ENCODE peak calls at places on chromosome 4, in six cellular contexts. F is tibial nerve, H is A549, M is IMR-90, Z is ovary, K is suprapubic skin. N is an unnamed sample.

GRCh38 chr4:24529555-24529954 is 54.8 kb downstream of the DHX15 start:
- DNase-seq in K (no peak), Z (no peak), M (no peak), F (no peak), H (no peak), N (no peak)

GRCh38 chr4:163548481-163549243 is 54.2 kb downstream of the TMA16 start:
- DNase-seq in F (no peak), H (peak), K (no peak), Z (no peak), M (peak), N (no peak)

GRCh38 chr4:156941940-156942548 is 29.6 kb downstream of the PDGFC start:
- DNase-seq in Z (peak), M (peak), H (peak), F (no peak), K (no peak), N (peak)

GRCh38 chr4:73064536-73064935 is 5.0 kb downstream of the COX18 start:
- DNase-seq in F (no peak), K (no peak), H (no peak), M (no peak), Z (peak), N (no peak)

GRCh38 chr4:15469402-15470148 is at the start of gene CC2D2A:
- DNase-seq in Z (no peak), K (no peak), H (peak), F (no peak), M (peak), N (no peak)

GRCh38 chr4:88600129-88600849 is 8.0 kb downstream of the HERC3 start:
- DNase-seq in H (no peak), Z (no peak), M (peak), K (no peak), F (no peak), N (no peak)

GRCh38 chr4:27714073-27714472 is 853.4 kb downstream of the STIM2 start:
- DNase-seq in Z (no peak), F (no peak), H (no peak), K (no peak), M (peak), N (no peak)

GRCh38 chr4:166895771-166896170 is 338.5 kb downstream of the SPOCK3 start:
- DNase-seq in K (no peak), H (no peak), M (no peak), Z (no peak), F (no peak), N (no peak)

GRCh38 chr4:127055349-127055748 is 577.4 kb upstream of the INTU start:
- DNase-seq in Z (no peak), H (no peak), K (no peak), F (no peak), M (peak), N (no peak)

GRCh38 chr4:64967286-64967685 is 558.0 kb upstream of the TECRL start:
- DNase-seq in F (no peak), M (no peak), H (no peak), K (no peak), Z (no peak), N (no peak)

GRCh38 chr4:10093801-10094552 is 22.6 kb downstream of the WDR1 start:
- DNase-seq in H (no peak), F (no peak), K (no peak), Z (no peak), M (peak), N (no peak)

GRCh38 chr4:126856906-126857305 is 775.9 kb upstream of the INTU start:
- DNase-seq in M (no peak), F (no peak), K (no peak), Z (no peak), H (no peak), N (no peak)

GRCh38 chr4:122469457-122469856 is 12.9 kb upstream of the IL2 start:
- DNase-seq in M (no peak), H (no peak), F (no peak), Z (no peak), K (no peak), N (no peak)

GRCh38 chr4:19614171-19614570 is 637.5 kb upstream of the SLIT2 start:
- DNase-seq in H (no peak), K (no peak), M (no peak), Z (no peak), F (no peak), N (no peak)

GRCh38 chr4:7956306-7957112 is 16.8 kb upstream of the AFAP1 start:
- DNase-seq in K (no peak), M (peak), Z (no peak), H (no peak), F (peak), N (peak)

GRCh38 chr4:37890501-37891220 is at the start of gene TBC1D1:
- DNase-seq in F (no peak), K (peak), M (no peak), H (no peak), Z (peak), N (peak)

GRCh38 chr4:107034982-107035710 is 967 bp downstream of the DKK2 start:
- DNase-seq in Z (peak), M (peak), K (peak), H (no peak), F (peak), N (peak)

GRCh38 chr4:37568494-37568893 is 117.7 kb downstream of the RELL1 start:
- DNase-seq in H (no peak), M (no peak), K (no peak), F (no peak), Z (no peak), N (no peak)

GRCh38 chr4:15479913-15480185 is 10.2 kb downstream of the CC2D2A start:
- DNase-seq in M (peak), F (no peak), H (no peak), Z (no peak), K (no peak), N (no peak)

GRCh38 chr4:138911903-138912713 is 103.5 kb upstream of the NOCT start:
- DNase-seq in Z (no peak), H (peak), K (no peak), M (no peak), F (no peak), N (peak)

GRCh38 chr4:125693233-125693632 is 378.5 kb downstream of the FAT4 start:
- DNase-seq in F (no peak), Z (no peak), M (no peak), K (no peak), H (no peak), N (no peak)

GRCh38 chr4:175536852-175537453 is 275.1 kb downstream of the GPM6A start:
- DNase-seq in Z (no peak), M (peak), K (no peak), H (peak), F (no peak), N (no peak)

GRCh38 chr4:25088342-25088952 is 57.7 kb upstream of the LGI2 start:
- DNase-seq in M (peak), K (no peak), Z (no peak), F (no peak), H (no peak), N (no peak)

GRCh38 chr4:77877167-77877566 is 14.5 kb downstream of the MRPL1 start:
- DNase-seq in F (no peak), M (no peak), Z (no peak), K (no peak), H (no peak), N (no peak)

GRCh38 chr4:16750882-16751642 is 147.4 kb downstream of the LDB2 start:
- DNase-seq in F (no peak), K (no peak), H (no peak), M (no peak), Z (no peak), N (no peak)

GRCh38 chr4:48526403-48526802 is 36.4 kb downstream of the ZAR1 start:
- DNase-seq in M (no peak), Z (no peak), K (no peak), H (no peak), F (no peak), N (no peak)

GRCh38 chr4:21795091-21795490 is 153.5 kb downstream of the KCNIP4 start:
- DNase-seq in F (no peak), H (no peak), Z (no peak), M (peak), K (no peak), N (no peak)

DNA sequence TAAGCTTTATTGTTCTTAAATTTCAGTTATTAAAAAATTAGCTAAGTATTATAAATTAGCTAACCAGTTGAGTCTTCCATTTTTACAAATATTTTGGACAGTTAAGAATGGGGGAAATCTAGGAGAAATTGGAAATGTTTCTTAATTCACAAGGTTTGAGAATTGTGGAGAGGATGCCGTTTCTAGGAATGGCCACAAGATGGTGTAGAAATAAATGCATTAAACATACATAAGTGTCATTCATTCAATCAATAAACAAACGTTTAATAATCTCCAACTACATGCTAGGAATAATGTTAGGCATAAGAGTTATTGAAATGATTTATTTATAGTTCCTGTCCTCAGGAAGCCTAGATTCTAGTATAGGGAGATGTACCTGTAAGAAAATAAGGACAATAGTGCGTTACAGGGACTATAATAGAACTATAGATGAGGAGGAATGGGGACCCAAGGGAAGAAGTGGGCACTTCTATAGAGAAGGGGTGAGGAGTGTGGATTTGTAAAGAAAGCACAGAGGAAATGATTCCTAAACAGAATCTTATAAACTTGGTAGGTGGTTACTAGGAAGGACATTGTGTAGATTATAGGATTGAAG is 195.7 kb upstream of the ANK2 start:
- DNase-seq in H (no peak), M (no peak), K (no peak), F (no peak), Z (no peak), N (no peak)
- H3K27ac ChIP-seq in H (no peak), M (no peak), K (no peak), F (no peak), Z (no peak), N (peak)

GRCh38 chr4:158094413-158095110 is 78.3 kb downstream of the GASK1B start:
- DNase-seq in Z (peak), F (no peak), M (peak), K (no peak), H (peak), N (peak)

GRCh38 chr4:158090323-158090722 is 82.5 kb downstream of the GASK1B start:
- DNase-seq in Z (peak), F (no peak), H (no peak), K (no peak), M (peak), N (no peak)
- TF ChIP-seq POLR2A in Z (no peak), F (no peak), H (no peak), K (no peak), M (no peak), N (no peak)

GRCh38 chr4:150973626-150974250 is 41.3 kb downstream of the LRBA start:
- DNase-seq in Z (no peak), F (no peak), M (no peak), K (no peak), H (no peak), N (no peak)

GRCh38 chr4:150971901-150972300 is 43.2 kb downstream of the LRBA start:
- DNase-seq in M (no peak), Z (no peak), K (no peak), F (no peak), H (no peak), N (no peak)

GRCh38 chr4:150974750-150975149 is 40.3 kb downstream of the LRBA start:
- DNase-seq in F (no peak), K (no peak), H (no peak), Z (no peak), M (no peak), N (no peak)

GRCh38 chr4:150972592-150972991 is 42.5 kb downstream of the LRBA start:
- DNase-seq in M (peak), H (no peak), K (no peak), Z (no peak), F (no peak), N (no peak)

GRCh38 chr4:150974251-150974640 is 40.8 kb downstream of the LRBA start:
- DNase-seq in Z (no peak), K (no peak), F (no peak), H (no peak), M (no peak), N (no peak)
- H3K27ac ChIP-seq in Z (no peak), K (no peak), F (no peak), H (no peak), M (no peak), N (no peak)

DNA sequence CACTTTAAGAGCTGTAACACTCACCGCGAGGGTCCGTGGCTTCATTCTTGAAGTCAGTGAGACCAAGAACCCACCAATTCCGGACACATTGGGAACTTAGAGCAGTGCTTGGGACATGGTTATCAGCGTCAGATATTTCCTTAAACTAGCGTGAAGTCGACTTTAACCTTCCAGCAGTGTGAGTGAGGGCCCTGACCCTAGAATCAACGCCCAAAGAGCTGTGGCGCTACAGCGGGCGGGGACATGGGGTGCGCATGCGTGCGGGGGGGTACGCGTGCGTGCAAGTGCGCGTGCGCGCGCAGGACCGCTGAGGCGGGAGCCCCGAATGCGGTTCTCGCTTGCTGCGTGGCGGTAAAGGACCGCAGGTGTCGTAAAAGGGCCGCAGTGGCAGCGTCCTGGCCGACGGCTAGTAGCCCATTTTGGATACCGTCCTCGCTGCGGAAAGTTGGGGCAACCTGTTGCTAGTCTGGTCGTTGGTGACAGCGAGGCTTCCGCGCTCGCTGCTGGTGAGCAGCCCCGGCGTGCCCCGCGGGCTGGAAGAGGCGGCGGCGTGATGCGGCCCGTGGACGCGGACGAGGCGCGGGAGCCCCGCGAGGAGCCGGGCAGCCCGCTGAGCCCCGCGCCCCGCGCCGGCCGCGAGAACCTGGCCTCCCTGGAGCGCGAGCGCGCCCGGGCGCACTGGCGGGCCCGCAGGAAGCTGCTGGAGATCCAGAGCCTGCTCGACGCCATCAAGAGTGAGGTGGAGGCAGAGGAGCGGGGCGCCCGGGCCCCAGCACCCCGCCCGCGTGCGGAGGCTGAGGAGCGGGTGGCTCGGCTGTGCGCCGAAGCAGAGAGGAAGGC is 19.8 kb upstream of the S100P start:
- DNase-seq in Z (peak), F (peak), K (peak), H (peak), M (peak), N (peak)
- TF ChIP-seq POLR2A in Z (no peak), F (peak), K (peak), H (peak), M (no peak), N (peak)

DNA sequence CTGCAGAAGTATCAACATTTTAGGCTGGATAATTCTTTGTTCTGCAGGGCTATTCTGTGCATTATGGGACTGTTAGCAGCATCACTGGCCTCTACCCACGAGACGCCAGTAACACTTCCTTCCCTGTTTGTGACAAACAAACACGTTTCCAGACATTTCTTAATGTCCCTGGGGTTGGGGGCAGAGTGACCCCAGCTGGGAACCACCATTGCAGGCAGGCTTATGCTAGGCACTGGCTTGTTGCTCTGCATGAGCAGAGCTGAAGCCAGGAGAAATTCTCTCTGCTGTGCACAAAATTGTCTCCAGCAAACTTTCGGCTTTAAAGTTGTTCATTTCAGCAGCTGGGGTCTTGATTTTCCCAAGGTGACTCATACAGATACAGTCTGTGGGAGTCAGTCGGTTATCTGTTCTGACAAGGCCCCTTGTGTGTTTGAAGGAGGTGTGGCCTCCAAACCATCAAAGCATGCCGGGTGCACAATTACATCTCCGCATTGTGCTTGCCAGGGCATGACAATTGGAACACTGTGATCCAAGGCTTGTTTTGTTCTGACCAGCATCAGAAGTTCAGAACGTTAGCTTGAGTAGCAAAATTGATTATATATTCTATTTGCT is 156.4 kb upstream of the BOD1L1 start:
- DNase-seq in M (no peak), K (no peak), F (no peak), H (no peak), Z (no peak), N (no peak)
- H3K27ac ChIP-seq in M (no peak), K (no peak), F (no peak), H (no peak), Z (no peak), N (no peak)

GRCh38 chr4:169270810-169271691 is at the start of gene SH3RF1:
- DNase-seq in M (peak), K (peak), F (peak), H (peak), Z (peak), N (peak)
- TF ChIP-seq POLR2A in M (peak), K (peak), F (peak), H (peak), Z (peak), N (peak)